ENCODE peak calls at places on chromosome 6, in nine cellular contexts. I is right lobe of liver, Q is lower lobe of right lung, D is neural crest cell, H is heart left ventricle, N is GM12865, U is retinal pigment epithelial cell, B is ovary, P is left lung. Y is an unnamed sample.

GRCh38 chr6:34836008-34836407 is 44.1 kb downstream of the BLTP3A start:
- DNase-seq in B (no peak), N (no peak), P (no peak), H (no peak), I (no peak), D (no peak), Q (no peak), U (no peak), Y (no peak)

GRCh38 chr6:152922706-152923105 is 60.1 kb downstream of the FBXO5 start:
- DNase-seq in N (no peak), D (no peak), H (peak), I (no peak), B (no peak), U (no peak), Q (no peak), P (no peak), Y (no peak)

GRCh38 chr6:156440688-156441087 is 336.5 kb upstream of the ARID1B start:
- DNase-seq in Q (no peak), D (no peak), N (no peak), B (no peak), I (no peak), H (no peak), U (no peak), P (no peak), Y (no peak)

GRCh38 chr6:137903933-137904821 is 37.1 kb downstream of the TNFAIP3 start:
- DNase-seq in B (no peak), N (peak), D (no peak), H (no peak), P (no peak), Q (peak), I (no peak), U (no peak), Y (no peak)

GRCh38 chr6:157461000-157461915 is 80.3 kb downstream of the ZDHHC14 start:
- DNase-seq in Q (no peak), U (no peak), P (no peak), H (no peak), I (no peak), N (peak), B (no peak), D (no peak), Y (no peak)

GRCh38 chr6:33249732-33250625 is 21.7 kb downstream of the VPS52 start:
- DNase-seq in N (no peak), D (no peak), I (no peak), P (no peak), H (peak), U (peak), Q (no peak), B (no peak), Y (no peak)

GRCh38 chr6:10434235-10434634 is 19.4 kb upstream of the TFAP2A start:
- DNase-seq in B (no peak), Q (no peak), N (no peak), D (no peak), U (no peak), P (no peak), H (no peak), I (no peak), Y (no peak)

GRCh38 chr6:146593978-146594377 is 4.8 kb upstream of the ADGB start:
- DNase-seq in H (no peak), B (no peak), U (no peak), I (no peak), Q (no peak), D (no peak), N (no peak), P (peak), Y (no peak)

GRCh38 chr6:90266845-90267621 is 29.6 kb downstream of the BACH2 start:
- DNase-seq in D (no peak), I (no peak), H (no peak), B (no peak), Q (no peak), N (no peak), U (no peak), P (no peak), Y (no peak)

GRCh38 chr6:99119109-99120031 is 171.6 kb upstream of the FBXL4 start:
- DNase-seq in U (no peak), I (no peak), Q (no peak), D (peak), P (no peak), N (peak), B (no peak), H (no peak), Y (no peak)

GRCh38 chr6:136226027-136226673 is 24.0 kb downstream of the MTFR2 start:
- DNase-seq in D (peak), I (peak), P (peak), U (no peak), N (peak), B (peak), Q (peak), H (no peak), Y (peak)

GRCh38 chr6:110509617-110510231 is 33.3 kb upstream of the SLC22A16 start:
- DNase-seq in Q (no peak), P (no peak), B (no peak), D (no peak), I (no peak), U (no peak), N (no peak), H (no peak), Y (no peak)

GRCh38 chr6:85484941-85485340 is 35.1 kb downstream of the NT5E start:
- DNase-seq in U (no peak), B (no peak), H (no peak), Q (no peak), P (no peak), N (no peak), I (no peak), D (no peak), Y (no peak)

GRCh38 chr6:144581807-144582537 is 296.8 kb downstream of the UTRN start:
- DNase-seq in I (no peak), P (no peak), U (no peak), H (no peak), Q (no peak), N (peak), D (no peak), B (no peak), Y (no peak)

GRCh38 chr6:53067307-53067706 is 2.1 kb downstream of the FBXO9 start:
- DNase-seq in I (no peak), D (no peak), U (no peak), Q (no peak), H (no peak), B (no peak), P (no peak), N (no peak), Y (no peak)

GRCh38 chr6:44339301-44339700 is 3.1 kb upstream of the SPATS1 start:
- DNase-seq in P (no peak), B (no peak), U (no peak), Q (no peak), I (no peak), N (no peak), D (no peak), H (no peak), Y (no peak)

GRCh38 chr6:105781248-105781647 is 304.9 kb upstream of the PRDM1 start:
- DNase-seq in I (no peak), U (no peak), P (no peak), D (no peak), N (no peak), Q (no peak), B (no peak), H (no peak), Y (no peak)

GRCh38 chr6:31489046-31489445 is 8.9 kb upstream of the MICB start:
- DNase-seq in P (no peak), B (no peak), H (no peak), U (no peak), N (no peak), D (no peak), I (no peak), Q (no peak), Y (no peak)

GRCh38 chr6:73710470-73710869 is 14.5 kb downstream of the CD109 start:
- DNase-seq in H (no peak), N (peak), U (no peak), P (no peak), I (no peak), Q (no peak), D (no peak), B (no peak), Y (no peak)

GRCh38 chr6:80210618-80211017 is 104.1 kb downstream of the BCKDHB start:
- DNase-seq in B (no peak), Q (no peak), P (no peak), H (peak), I (no peak), U (no peak), D (no peak), N (peak), Y (no peak)

GRCh38 chr6:111484655-111484974 is 1.6 kb upstream of the REV3L start:
- DNase-seq in I (no peak), P (no peak), Q (no peak), U (no peak), D (no peak), H (no peak), N (peak), B (no peak), Y (no peak)

GRCh38 chr6:48777411-48777810 is 666.4 kb upstream of the PTCHD4 start:
- DNase-seq in P (no peak), N (no peak), I (no peak), H (no peak), B (no peak), U (no peak), Q (no peak), D (no peak), Y (no peak)

GRCh38 chr6:34459899-34460593 is 5.8 kb upstream of the PACSIN1 start:
- DNase-seq in U (no peak), Q (no peak), D (peak), N (peak), H (no peak), I (no peak), P (no peak), B (no peak), Y (no peak)

GRCh38 chr6:44451803-44452690 is 64.5 kb downstream of the CDC5L start:
- DNase-seq in H (no peak), N (no peak), U (no peak), D (no peak), Q (no peak), I (no peak), P (no peak), B (peak), Y (no peak)

GRCh38 chr6:40308533-40309306 is 278.4 kb downstream of the LRFN2 start:
- DNase-seq in P (no peak), U (no peak), I (peak), D (peak), H (no peak), Q (peak), B (peak), N (peak), Y (no peak)

GRCh38 chr6:45416700-45417099 is 39.0 kb upstream of the SUPT3H start:
- DNase-seq in Q (no peak), I (no peak), B (no peak), P (no peak), N (no peak), U (no peak), H (no peak), D (no peak), Y (no peak)

GRCh38 chr6:97292671-97293070 is 9.7 kb upstream of the MMS22L start:
- DNase-seq in P (no peak), B (no peak), Q (no peak), H (no peak), D (no peak), U (no peak), I (no peak), N (no peak), Y (no peak)

GRCh38 chr6:164303092-164304007 is 888.8 kb downstream of the QKI start:
- DNase-seq in D (no peak), P (no peak), H (peak), Q (no peak), U (no peak), N (peak), B (peak), I (no peak), Y (no peak)

GRCh38 chr6:75337805-75338204 is 53.2 kb upstream of the TMEM30A start:
- DNase-seq in U (no peak), N (peak), I (no peak), B (no peak), D (no peak), Q (no peak), P (no peak), H (no peak), Y (no peak)

GRCh38 chr6:22146581-22147468 is 150.0 kb downstream of the PRL start:
- DNase-seq in P (peak), B (no peak), N (peak), H (peak), Q (peak), D (no peak), U (no peak), I (no peak), Y (peak)

GRCh38 chr6:117346142-117346930 is 79.4 kb downstream of the ROS1 start:
- DNase-seq in Q (no peak), I (no peak), H (no peak), N (no peak), P (no peak), B (no peak), U (no peak), D (no peak), Y (no peak)

GRCh38 chr6:31158863-31159855 is 770 bp downstream of the TCF19 start:
- DNase-seq in D (no peak), H (no peak), B (no peak), U (no peak), P (peak), N (peak), Q (no peak), I (no peak), Y (no peak)

GRCh38 chr6:95203153-95203754 is 374.1 kb upstream of the MANEA start:
- DNase-seq in H (no peak), N (peak), P (no peak), B (peak), Q (no peak), D (peak), I (no peak), U (no peak), Y (no peak)

GRCh38 chr6:12751694-12752304 is 35.2 kb downstream of the PHACTR1 start:
- DNase-seq in B (no peak), U (no peak), H (peak), N (peak), I (peak), D (peak), P (no peak), Q (peak), Y (no peak)

GRCh38 chr6:118668761-118669411 is 17.5 kb upstream of the CEP85L start:
- DNase-seq in I (no peak), B (no peak), U (peak), N (no peak), D (no peak), P (no peak), Q (no peak), H (no peak), Y (no peak)

GRCh38 chr6:64170326-64170725 is 534.7 kb downstream of the PHF3 start:
- DNase-seq in P (no peak), Q (no peak), H (no peak), D (no peak), B (no peak), U (no peak), I (no peak), N (no peak), Y (no peak)

GRCh38 chr6:170243386-170243785 is 47.5 kb downstream of the DLL1 start:
- DNase-seq in D (no peak), P (no peak), H (no peak), N (no peak), B (no peak), U (no peak), Q (no peak), I (no peak), Y (no peak)

GRCh38 chr6:167293088-167293589 is 2.0 kb downstream of the UNC93A start:
- DNase-seq in H (no peak), N (no peak), I (no peak), U (no peak), Q (no peak), P (no peak), B (no peak), D (no peak), Y (no peak)

DNA sequence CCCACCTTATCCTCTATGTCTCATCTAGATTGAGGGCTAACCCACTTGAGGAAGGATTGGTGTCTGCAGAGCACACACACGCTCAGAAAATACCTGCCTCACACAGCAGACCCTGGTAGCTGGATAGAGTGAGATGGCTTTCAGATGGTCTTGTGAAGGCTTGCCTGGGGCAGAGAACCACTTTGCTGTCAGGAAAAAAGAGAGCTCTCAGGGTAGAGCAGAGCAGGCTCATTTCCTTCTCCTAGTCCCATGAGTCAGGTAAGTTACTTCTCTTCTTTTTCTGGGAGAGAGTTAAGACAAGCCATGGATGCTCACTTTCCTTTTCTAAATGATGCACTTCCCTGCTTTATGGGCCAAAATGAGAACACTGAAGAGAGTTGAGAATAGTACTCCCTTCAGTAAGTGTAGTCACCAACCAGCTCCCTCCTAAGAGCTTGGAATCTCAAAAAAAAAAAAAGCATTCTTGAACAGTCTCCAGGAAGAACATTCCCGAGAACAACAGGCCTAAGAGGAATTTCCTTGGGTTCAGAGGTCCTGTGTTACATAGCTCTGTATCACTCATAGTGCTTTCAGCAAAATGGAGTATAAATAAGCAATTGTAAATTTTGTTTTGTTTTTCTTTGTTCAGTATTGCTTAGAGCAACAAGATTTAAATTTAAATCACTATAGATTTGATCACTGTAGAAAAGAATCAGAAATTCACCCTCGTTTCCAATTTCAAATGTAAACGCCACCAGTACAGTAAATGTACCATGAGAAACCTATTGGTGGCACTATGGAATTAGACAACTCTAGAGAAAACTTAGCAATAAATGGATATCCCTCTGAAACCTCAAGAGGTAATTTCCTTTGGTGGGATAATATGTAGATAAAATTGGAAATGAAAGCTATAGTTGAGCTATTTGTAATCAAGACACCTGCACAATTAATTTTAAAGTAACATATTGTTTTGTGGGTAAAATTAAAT is 530.3 kb downstream of the RFPL4B start:
- DNase-seq in U (peak), P (no peak), B (no peak), D (no peak), I (no peak), H (no peak), N (no peak), Q (no peak), Y (no peak)
- TF ChIP-seq CTCF in U (peak), P (no peak), B (no peak), D (no peak), I (no peak), H (no peak), N (no peak), Q (no peak), Y (no peak)

DNA sequence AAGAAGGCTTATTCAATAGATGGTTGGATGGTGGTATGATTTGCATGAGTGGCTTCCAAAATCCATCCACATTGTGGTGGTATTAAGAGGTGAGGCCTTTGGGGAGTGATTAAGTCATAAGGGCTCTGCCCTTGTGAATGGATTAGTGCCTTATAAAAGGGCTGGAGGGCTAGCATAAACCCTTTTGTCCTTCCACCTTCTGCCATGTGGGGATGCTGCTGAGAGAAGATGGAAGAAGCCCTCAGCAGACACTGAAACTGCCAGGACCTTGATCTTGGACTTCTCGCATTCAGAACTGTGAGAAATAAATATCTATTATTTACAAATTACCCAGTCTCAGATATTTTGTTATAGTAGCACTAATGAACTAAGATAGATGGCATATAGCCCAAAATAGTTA is 27.8 kb upstream of the SRPK1 start:
- DNase-seq in H (no peak), D (peak), I (no peak), N (peak), Q (no peak), U (no peak), B (no peak), P (no peak), Y (no peak)
- TF ChIP-seq CTCF in H (no peak), D (peak), I (peak), N (peak), Q (no peak), U (peak), B (no peak), P (no peak), Y (peak)

DNA sequence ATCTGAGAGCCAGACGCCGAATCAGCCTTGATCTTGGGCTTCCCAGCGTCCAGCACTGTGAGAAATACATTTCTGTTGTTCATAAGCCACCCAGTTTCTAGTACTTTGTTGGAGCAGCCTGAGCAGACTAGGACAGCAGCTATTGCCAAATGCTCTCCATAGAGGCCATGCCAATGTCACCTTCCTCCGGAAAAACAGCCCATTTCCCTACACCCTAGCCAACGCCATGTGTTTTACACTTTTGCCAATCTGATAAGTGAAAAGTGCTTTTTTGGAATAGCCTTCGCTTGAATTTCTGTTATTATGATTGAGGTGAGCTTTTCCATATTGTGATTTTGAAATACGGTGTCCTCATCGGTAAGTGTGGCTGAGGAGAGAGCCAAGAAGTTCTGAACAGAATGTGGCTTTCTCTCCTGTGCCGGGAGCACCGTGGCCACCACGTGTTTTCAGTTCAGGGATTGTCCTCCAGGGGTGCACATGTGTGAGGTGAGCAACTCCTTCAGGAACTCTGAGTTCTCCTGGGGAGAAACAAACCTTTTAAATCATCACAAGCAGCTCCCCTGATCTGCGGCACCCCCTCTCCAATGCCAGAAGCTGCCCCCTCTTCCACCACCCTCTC is 35.8 kb downstream of the TAF8 start:
- DNase-seq in B (no peak), I (no peak), H (no peak), D (no peak), P (no peak), N (no peak), U (no peak), Q (no peak), Y (no peak)
- TF ChIP-seq CTCF in B (no peak), I (no peak), H (no peak), D (peak), P (no peak), N (no peak), U (peak), Q (no peak), Y (no peak)

GRCh38 chr6:68958327-68958726 is 323.2 kb downstream of the ADGRB3 start:
- DNase-seq in I (no peak), D (no peak), U (peak), B (no peak), Q (no peak), N (peak), H (no peak), P (no peak), Y (no peak)
- TF ChIP-seq CTCF in I (no peak), D (peak), U (peak), B (no peak), Q (no peak), N (no peak), H (no peak), P (no peak), Y (no peak)

GRCh38 chr6:1022719-1023118 is 289.2 kb upstream of the FOXQ1 start:
- DNase-seq in H (no peak), B (no peak), N (no peak), Q (no peak), D (no peak), U (no peak), P (no peak), I (no peak), Y (no peak)
- TF ChIP-seq CTCF in H (no peak), B (no peak), N (no peak), Q (no peak), D (no peak), U (no peak), P (no peak), I (no peak), Y (no peak)

GRCh38 chr6:4637691-4638433 is 138.3 kb upstream of the CDYL start:
- DNase-seq in I (no peak), D (no peak), B (no peak), P (no peak), Q (no peak), N (peak), H (no peak), U (no peak), Y (no peak)
- TF ChIP-seq CTCF in I (no peak), D (no peak), B (no peak), P (no peak), Q (no peak), N (no peak), H (no peak), U (no peak), Y (no peak)

GRCh38 chr6:72616406-72617015 is 5.4 kb upstream of the KCNQ5 start:
- DNase-seq in U (no peak), D (no peak), B (no peak), Q (no peak), H (no peak), I (no peak), P (no peak), N (peak), Y (no peak)
- TF ChIP-seq CTCF in U (peak), D (peak), B (no peak), Q (peak), H (peak), I (peak), P (no peak), N (peak), Y (peak)